ENCODE peak calls at places on chromosomes 5 and 9, in ten cellular contexts. J is neural crest cell; I is stimulated activated CD4-positive, alpha-beta T cell treated with anti-CD3 and anti-CD28 coated beads, Interleukin-4, amount 100 ng/mL, for 4 hours; U is hippocampal formation; C is nephron progenitor cell; P is HCT116; Q is iPS DF 19.7; G is activated T-helper 9 cell treated with anti-CD3 and anti-CD28 coated beads, Interleukin-2, amount 50 U/mL, for 16 hours; F is fibroblast of mammary gland; K is stimulated activated CD8-positive, alpha-beta memory T cell treated with anti-CD3 and anti-CD28 coated beads, Interleukin-2, amount 100 ng/mL, for 1 hour. D is an unnamed sample.

GRCh38 chr5:75716715-75717081 is 539 bp downstream of the POC5 start:
- DNase-seq in J (peak), I (no peak), U (no peak), C (peak), P (no peak), Q (no peak), G (no peak), F (no peak), K (no peak), D (no peak)

GRCh38 chr5:96990102-96990501 is 54.2 kb downstream of the LNPEP start:
- DNase-seq in J (no peak), I (no peak), U (no peak), C (no peak), P (no peak), Q (no peak), G (no peak), F (no peak), K (no peak), D (no peak)

GRCh38 chr5:2909035-2909434 is 157.6 kb upstream of the IRX2 start:
- DNase-seq in J (no peak), I (no peak), U (no peak), C (no peak), P (no peak), Q (no peak), G (no peak), F (no peak), K (no peak), D (no peak)

GRCh38 chr9:19048966-19049871 is at the start of gene RRAGA:
- DNase-seq in J (peak), I (peak), U (peak), C (peak), P (peak), Q (peak), G (peak), F (peak), K (peak), D (peak)

GRCh38 chr9:19615036-19615435 is 173.8 kb downstream of the SLC24A2 start:
- DNase-seq in J (no peak), I (no peak), U (peak), C (no peak), P (no peak), Q (no peak), G (no peak), F (no peak), K (no peak), D (no peak)

GRCh38 chr9:79695531-79696218 is 123.9 kb downstream of the TLE4 start:
- DNase-seq in J (no peak), I (no peak), U (no peak), C (no peak), P (no peak), Q (no peak), G (no peak), F (no peak), K (no peak), D (no peak)

GRCh38 chr5:1543398-1544293 is 19.9 kb upstream of the LPCAT1 start:
- DNase-seq in J (no peak), I (no peak), U (no peak), C (no peak), P (no peak), Q (no peak), G (no peak), F (peak), K (no peak), D (no peak)

GRCh38 chr5:180494510-180495181 is 467 bp downstream of the CNOT6 start:
- DNase-seq in J (peak), I (peak), U (peak), C (peak), P (no peak), Q (no peak), G (peak), F (no peak), K (peak), D (no peak)

GRCh38 chr5:142446131-142446959 is 121.5 kb upstream of the SPRY4 start:
- DNase-seq in J (no peak), I (no peak), U (no peak), C (no peak), P (peak), Q (no peak), G (no peak), F (peak), K (no peak), D (no peak)

GRCh38 chr5:56039985-56040384 is 45.2 kb upstream of the IL6ST start:
- DNase-seq in J (no peak), I (no peak), U (peak), C (no peak), P (no peak), Q (no peak), G (no peak), F (no peak), K (no peak), D (no peak)

GRCh38 chr5:180704362-180704761 is 35.5 kb downstream of the OR2Y1 start:
- DNase-seq in J (no peak), I (no peak), U (no peak), C (no peak), P (peak), Q (no peak), G (no peak), F (peak), K (no peak), D (no peak)

GRCh38 chr9:113985968-113986585 is 92.0 kb downstream of the AMBP start:
- DNase-seq in J (no peak), I (no peak), U (no peak), C (no peak), P (no peak), Q (no peak), G (no peak), F (peak), K (no peak), D (no peak)

GRCh38 chr5:171272996-171273970 is 35.8 kb upstream of the TLX3 start:
- DNase-seq in J (no peak), I (no peak), U (no peak), C (peak), P (peak), Q (peak), G (no peak), F (peak), K (no peak), D (no peak)

GRCh38 chr9:87894998-87895625 is 12.4 kb downstream of the SPATA31E1 start:
- DNase-seq in J (no peak), I (no peak), U (no peak), C (no peak), P (no peak), Q (no peak), G (no peak), F (no peak), K (no peak), D (no peak)